ENCODE peak calls at places on chromosomes 3 and 15, in seven cellular contexts. W is HepG2, H is K562, F is H1, A is GM12891, M is SK-N-SH, N is GM12878. V is an unnamed sample.

GRCh38 chr3:59480486-59480995 is 430.7 kb upstream of the CFAP20DC start:
- DNase-seq in W (no peak), H (no peak), F (no peak), A (no peak), M (no peak), N (peak), V (no peak)

GRCh38 chr15:73240864-73241499 is 127.8 kb downstream of the HCN4 start:
- DNase-seq in W (peak), H (peak), F (peak), A (peak), M (peak), N (peak), V (peak)

GRCh38 chr15:42084465-42085235 is 9.7 kb downstream of the PLA2G4D start:
- DNase-seq in W (peak), H (peak), F (peak), A (peak), M (peak), N (no peak), V (peak)

GRCh38 chr3:177807150-177807875 is 610.0 kb upstream of the TBL1XR1 start:
- DNase-seq in W (no peak), H (no peak), F (no peak), A (no peak), M (no peak), N (no peak), V (no peak)

GRCh38 chr3:13461169-13462124 is 18.7 kb upstream of the HDAC11 start:
- DNase-seq in W (peak), H (peak), F (peak), A (peak), M (peak), N (no peak), V (peak)

GRCh38 chr15:91863621-91864255 is 10.2 kb downstream of the SLCO3A1 start:
- DNase-seq in W (no peak), H (no peak), F (no peak), A (no peak), M (no peak), N (no peak), V (no peak)

GRCh38 chr3:4709336-4709735 is 216.2 kb downstream of the ITPR1 start:
- DNase-seq in W (no peak), H (no peak), F (no peak), A (no peak), M (no peak), N (no peak), V (no peak)

GRCh38 chr3:45864760-45865567 is 21.4 kb upstream of the CCR9 start:
- DNase-seq in W (no peak), H (no peak), F (no peak), A (no peak), M (no peak), N (peak), V (no peak)

GRCh38 chr3:148601766-148602685 is 95.7 kb upstream of the AGTR1 start:
- DNase-seq in W (peak), H (no peak), F (no peak), A (no peak), M (no peak), N (no peak), V (no peak)

GRCh38 chr3:185552358-185552877 is at the start of gene LIPH:
- DNase-seq in W (no peak), H (peak), F (no peak), A (no peak), M (no peak), N (peak), V (no peak)

GRCh38 chr3:37546876-37547275 is 314.8 kb upstream of the CTDSPL start:
- DNase-seq in W (peak), H (peak), F (no peak), A (peak), M (peak), N (no peak), V (no peak)

DNA sequence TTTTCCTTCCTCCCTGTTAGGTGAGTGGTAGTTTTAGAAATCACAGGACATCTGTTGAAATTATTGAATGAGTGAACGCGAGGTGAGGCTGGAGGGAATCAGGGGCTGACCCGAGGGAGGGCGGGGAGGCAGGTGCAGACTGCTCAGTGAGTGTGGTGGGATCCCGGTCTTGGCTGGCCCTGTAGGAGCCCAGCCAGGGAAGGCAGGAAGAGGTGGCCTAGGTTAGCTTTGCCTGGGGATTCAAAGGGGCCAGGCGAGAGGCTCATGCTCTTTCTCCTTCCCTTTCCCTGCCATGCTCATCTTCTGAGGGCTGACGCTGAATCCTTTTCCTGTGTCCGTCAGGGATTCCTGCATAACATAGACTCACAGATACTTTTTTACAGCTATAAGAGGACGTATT is 15.1 kb downstream of the CACNA1D start:
- DNase-seq in W (no peak), H (no peak), F (no peak), A (no peak), M (no peak), N (no peak), V (no peak)
- TF ChIP-seq TAF1 in W (no peak), H (no peak), F (no peak), A (no peak), M (no peak), N (no peak), V (no peak)

DNA sequence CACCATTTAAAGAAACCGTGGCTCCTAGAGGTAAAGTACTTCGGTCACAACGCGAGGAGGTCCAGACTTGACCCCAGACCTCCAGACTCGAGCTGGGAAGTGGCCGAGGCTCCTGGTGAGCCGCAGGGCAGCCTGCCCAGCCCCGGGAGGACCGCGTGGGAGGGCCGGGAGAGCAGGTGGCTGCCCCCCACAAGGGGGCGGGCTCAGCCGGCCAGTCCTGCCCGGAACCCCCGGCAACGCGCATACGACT is at the start of gene SLC27A2:
- DNase-seq in W (no peak), H (peak), F (no peak), A (no peak), M (peak), N (no peak), V (no peak)
- TF ChIP-seq TAF1 in W (no peak), H (peak), F (peak), A (no peak), M (no peak), N (no peak), V (no peak)

GRCh38 chr3:100104817-100105413 is 9.4 kb downstream of the FILIP1L start:
- DNase-seq in W (no peak), H (no peak), F (no peak), A (no peak), M (no peak), N (no peak), V (no peak)

GRCh38 chr3:100106094-100106493 is 8.2 kb downstream of the FILIP1L start:
- DNase-seq in W (no peak), H (no peak), F (no peak), A (no peak), M (no peak), N (no peak), V (no peak)

GRCh38 chr3:100104442-100104798 is 9.9 kb downstream of the FILIP1L start:
- DNase-seq in W (no peak), H (no peak), F (no peak), A (no peak), M (no peak), N (no peak), V (no peak)

GRCh38 chr3:100106531-100107155 is 7.7 kb downstream of the FILIP1L start:
- DNase-seq in W (no peak), H (no peak), F (no peak), A (no peak), M (no peak), N (no peak), V (no peak)

GRCh38 chr3:100105536-100105935 is 8.8 kb downstream of the FILIP1L start:
- DNase-seq in W (no peak), H (no peak), F (no peak), A (no peak), M (no peak), N (no peak), V (no peak)
- TF ChIP-seq TAF1 in W (no peak), H (no peak), F (no peak), A (no peak), M (no peak), N (no peak), V (no peak)

GRCh38 chr3:24300949-24301348 is 193.7 kb downstream of the THRB start:
- DNase-seq in W (no peak), H (no peak), F (no peak), A (no peak), M (no peak), N (no peak), V (no peak)

GRCh38 chr3:24299236-24299635 is 195.4 kb downstream of the THRB start:
- DNase-seq in W (no peak), H (no peak), F (no peak), A (no peak), M (no peak), N (no peak), V (no peak)

GRCh38 chr3:24302382-24302781 is 192.3 kb downstream of the THRB start:
- DNase-seq in W (no peak), H (no peak), F (no peak), A (no peak), M (no peak), N (no peak), V (no peak)

GRCh38 chr3:24303057-24303754 is 191.4 kb downstream of the THRB start:
- DNase-seq in W (no peak), H (peak), F (no peak), A (no peak), M (peak), N (no peak), V (no peak)

DNA sequence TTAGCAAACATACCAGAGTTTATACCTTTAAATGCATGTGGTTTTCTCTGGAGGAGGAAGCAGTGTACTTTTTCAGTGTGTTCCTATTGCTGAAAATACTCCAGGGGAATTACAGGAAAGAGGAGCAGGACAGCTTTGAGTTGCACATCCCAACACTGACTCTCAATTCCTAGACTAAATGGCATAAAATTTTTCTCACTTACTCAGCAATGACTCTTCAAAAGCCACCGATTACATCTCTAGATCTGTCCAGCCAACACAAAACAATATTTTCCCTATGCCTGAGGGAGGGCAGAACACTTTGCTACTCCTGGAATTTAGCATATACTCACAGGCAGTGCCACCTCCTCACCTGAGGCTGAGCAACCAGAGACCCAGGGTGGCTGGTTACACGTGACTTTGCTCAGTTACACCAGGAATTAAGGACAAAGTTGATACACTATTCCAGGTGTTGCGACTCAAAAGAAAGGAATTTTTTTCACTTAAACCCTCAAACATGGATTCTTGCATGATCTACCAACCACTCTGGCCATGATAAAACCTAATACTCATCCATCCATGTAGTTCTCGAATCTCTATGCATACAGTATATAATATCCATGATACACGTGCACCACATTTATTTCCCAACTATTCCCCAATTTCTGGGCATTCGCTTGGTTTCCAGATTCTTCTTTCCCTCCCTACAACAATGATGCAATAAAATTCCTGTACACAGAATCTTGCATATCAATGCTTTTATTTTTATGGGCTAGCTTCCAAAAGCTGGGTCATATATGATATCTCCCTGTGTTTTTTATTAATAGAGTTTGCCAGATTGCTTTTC is 194.6 kb downstream of the THRB start:
- DNase-seq in W (no peak), H (peak), F (no peak), A (no peak), M (no peak), N (no peak), V (no peak)
- TF ChIP-seq TAF1 in W (no peak), H (no peak), F (no peak), A (no peak), M (no peak), N (no peak), V (no peak)

GRCh38 chr3:9397911-9398714 is 698 bp downstream of the SETD5 start:
- DNase-seq in W (peak), H (peak), F (peak), A (no peak), M (peak), N (no peak), V (no peak)
- TF ChIP-seq TAF1 in W (no peak), H (no peak), F (no peak), A (no peak), M (no peak), N (no peak), V (peak)

DNA sequence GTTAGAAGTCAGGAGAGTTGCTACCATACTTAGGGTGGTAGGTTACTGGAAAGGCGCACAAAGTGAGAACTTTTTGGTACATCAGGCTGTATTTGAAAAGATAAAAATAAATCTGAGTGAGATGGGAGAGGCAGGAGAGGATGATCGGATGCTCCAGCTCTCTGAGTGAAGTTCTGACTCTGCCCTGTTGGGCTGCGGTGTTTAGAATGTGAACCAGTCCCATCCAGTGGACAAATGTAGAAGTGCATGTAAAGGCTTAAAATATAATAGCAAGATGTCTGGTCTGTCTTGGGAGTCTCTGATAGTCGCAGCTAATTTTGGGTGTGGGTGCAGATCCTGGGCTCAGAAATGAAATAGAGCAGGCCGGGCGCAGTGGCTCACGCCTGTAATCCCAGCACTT is 30.4 kb downstream of the ACKR2 start:
- DNase-seq in W (peak), H (peak), F (no peak), A (peak), M (peak), N (peak), V (no peak)
- TF ChIP-seq TAF1 in W (no peak), H (no peak), F (no peak), A (no peak), M (no peak), N (no peak), V (no peak)

GRCh38 chr3:63051920-63052319 is 176.7 kb upstream of the CADPS start:
- DNase-seq in W (no peak), H (no peak), F (no peak), A (no peak), M (no peak), N (no peak), V (no peak)
- TF ChIP-seq TAF1 in W (no peak), H (no peak), F (no peak), A (no peak), M (no peak), N (no peak), V (no peak)

GRCh38 chr15:59812185-59812870 is 123.2 kb upstream of the BNIP2 start:
- DNase-seq in W (no peak), H (no peak), F (no peak), A (no peak), M (no peak), N (no peak), V (no peak)

GRCh38 chr15:59814409-59814808 is 125.3 kb upstream of the BNIP2 start:
- DNase-seq in W (no peak), H (no peak), F (no peak), A (no peak), M (no peak), N (no peak), V (no peak)

GRCh38 chr15:59817834-59818233 is 128.7 kb upstream of the BNIP2 start:
- DNase-seq in W (no peak), H (no peak), F (no peak), A (no peak), M (no peak), N (no peak), V (no peak)

GRCh38 chr15:59812889-59813288 is 123.8 kb upstream of the BNIP2 start:
- DNase-seq in W (no peak), H (no peak), F (no peak), A (no peak), M (no peak), N (no peak), V (no peak)
- TF ChIP-seq TAF1 in W (no peak), H (no peak), F (no peak), A (no peak), M (no peak), N (no peak), V (no peak)

GRCh38 chr3:64595253-64595694 is 92.5 kb downstream of the ADAMTS9 start:
- DNase-seq in W (no peak), H (no peak), F (no peak), A (no peak), M (no peak), N (no peak), V (no peak)
- TF ChIP-seq TAF1 in W (no peak), H (no peak), F (no peak), A (no peak), M (no peak), N (no peak), V (no peak)

GRCh38 chr15:94282269-94283250 is 51.2 kb downstream of the MCTP2 start:
- DNase-seq in W (no peak), H (no peak), F (no peak), A (no peak), M (no peak), N (no peak), V (no peak)

GRCh38 chr15:94293411-94294402 is 62.3 kb downstream of the MCTP2 start:
- DNase-seq in W (no peak), H (no peak), F (no peak), A (no peak), M (no peak), N (no peak), V (no peak)

GRCh38 chr15:94286581-94286980 is 55.2 kb downstream of the MCTP2 start:
- DNase-seq in W (no peak), H (no peak), F (no peak), A (no peak), M (peak), N (no peak), V (no peak)

DNA sequence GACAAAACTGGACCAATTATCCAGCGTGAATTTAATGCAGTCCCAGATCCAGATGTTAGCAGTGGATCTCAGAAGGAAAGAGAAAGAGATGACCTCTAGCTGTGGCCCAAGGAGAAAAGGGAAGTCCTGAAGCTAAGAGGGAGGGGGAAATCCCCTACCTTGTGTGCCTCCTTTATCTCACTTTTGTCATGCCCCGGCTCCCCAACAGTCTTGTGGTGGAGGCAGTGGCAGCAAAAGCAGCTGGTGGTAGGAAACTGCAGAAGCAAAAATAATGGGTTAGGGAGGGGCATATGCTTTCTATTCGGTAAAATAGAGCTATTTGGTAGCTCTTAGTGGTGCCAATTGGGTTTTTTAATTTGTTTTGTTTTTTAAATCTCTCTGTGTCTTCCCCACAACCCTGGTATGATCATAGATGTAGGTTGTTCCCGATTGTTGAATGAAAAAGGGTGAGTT is 56.5 kb downstream of the MCTP2 start:
- DNase-seq in W (no peak), H (no peak), F (no peak), A (no peak), M (peak), N (peak), V (no peak)
- TF ChIP-seq TAF1 in W (no peak), H (no peak), F (no peak), A (no peak), M (no peak), N (no peak), V (no peak)